ENCODE peak calls at places on chromosome 7, in four cellular contexts. N is lower lobe of right lung, U is tibial artery, G is kidney tubule cell. K is an unnamed sample.

GRCh38 chr7:138864667-138865066 is 66.7 kb upstream of the ATP6V0A4 start:
- DNase-seq in N (no peak), U (no peak), G (peak; percentile 49), K (no peak)

GRCh38 chr7:66181845-66182244 is 23.3 kb upstream of the TPST1 start:
- DNase-seq in N (no peak), U (no peak), G (no peak), K (no peak)

GRCh38 chr7:45687185-45687560 is 113.0 kb downstream of the ADCY1 start:
- DNase-seq in N (no peak), U (peak; percentile 24), G (no peak), K (no peak)

GRCh38 chr7:2154831-2155230 is 77.9 kb downstream of the MAD1L1 start:
- DNase-seq in N (peak; percentile 20), U (no peak), G (no peak), K (peak; percentile 25)

GRCh38 chr7:116782177-116782711 is 80.1 kb upstream of the CAPZA2 start:
- DNase-seq in N (no peak), U (no peak), G (peak; percentile 69), K (no peak)

GRCh38 chr7:116231543-116232401 is 21.4 kb downstream of the TES start:
- DNase-seq in N (no peak), U (no peak), G (no peak), K (no peak)

GRCh38 chr7:106462365-106462859 is 177.6 kb upstream of the NAMPT start:
- DNase-seq in N (no peak), U (no peak), G (peak; percentile 66), K (no peak)

GRCh38 chr7:85070967-85071628 is 115.8 kb downstream of the SEMA3D start:
- DNase-seq in N (no peak), U (no peak), G (no peak), K (no peak)

GRCh38 chr7:24706211-24707165 is 50.8 kb downstream of the GSDME start:
- DNase-seq in N (no peak), U (no peak), G (no peak), K (no peak)

GRCh38 chr7:7438851-7439250 is 96.8 kb downstream of the COL28A1 start:
- DNase-seq in N (no peak), U (no peak), G (peak; percentile 98), K (no peak)

GRCh38 chr7:7702826-7703225 is 15.6 kb downstream of the RPA3 start:
- DNase-seq in N (no peak), U (no peak), G (no peak), K (no peak)

GRCh38 chr7:85154282-85154937 is 32.4 kb downstream of the SEMA3D start:
- DNase-seq in N (no peak), U (no peak), G (peak; percentile 13), K (no peak)

GRCh38 chr7:41881313-41882130 is 178.6 kb upstream of the INHBA start:
- DNase-seq in N (peak; percentile 83), U (peak; percentile 76), G (no peak), K (peak; percentile 75)

GRCh38 chr7:9958461-9958860 is 1015.2 kb upstream of the PHF14 start:
- DNase-seq in N (no peak), U (no peak), G (no peak), K (no peak)

GRCh38 chr7:117164578-117164977 is 158.3 kb downstream of the WNT2 start:
- DNase-seq in N (no peak), U (no peak), G (peak; percentile 25), K (no peak)

GRCh38 chr7:80231719-80232118 is 97.1 kb downstream of the GNAI1 start:
- DNase-seq in N (no peak), U (no peak), G (peak; percentile 57), K (no peak)

GRCh38 chr7:77265666-77266065 is 66.0 kb upstream of the FGL2 start:
- DNase-seq in N (no peak), U (no peak), G (peak; percentile 46), K (no peak)

GRCh38 chr7:88224596-88225275 is 4.9 kb upstream of the SRI start:
- DNase-seq in N (no peak), U (no peak), G (peak; percentile 72), K (no peak)